ENCODE peak calls at places on chromosomes 13 and 19, in five cellular contexts. S is suprapubic skin, T is esophagus muscularis mucosa, V is body of pancreas, N is psoas muscle. P is an unnamed sample. For H3K27me3, the result is how much of the 10 kb centered on the place peaks cover.

GRCh38 chr19:13099073-13099999 is 3.3 kb downstream of the LYL1 start:
- DNase-seq in T (no peak), V (peak), N (peak), S (no peak), P (peak)

GRCh38 chr19:7973883-7974282 is 30.4 kb upstream of the TIMM44 start:
- DNase-seq in T (no peak), V (no peak), N (peak), S (no peak), P (no peak)

GRCh38 chr13:85661639-85662038 is 137.6 kb downstream of the SLITRK6 start:
- DNase-seq in S (no peak), V (no peak), T (no peak), N (no peak), P (no peak)

GRCh38 chr13:101144808-101145419 is 271.4 kb downstream of the NALCN start:
- DNase-seq in S (no peak), V (no peak), N (no peak), T (no peak), P (peak)

GRCh38 chr19:52191374-52191773 is 1.5 kb downstream of the PPP2R1A start:
- DNase-seq in N (no peak), T (no peak), V (peak), S (no peak), P (no peak)

GRCh38 chr13:86792153-86792651 is 879.0 kb upstream of the SLITRK5 start:
- DNase-seq in T (no peak), S (peak), N (no peak), V (no peak), P (no peak)

GRCh38 chr19:42295831-42296525 is 6.0 kb upstream of the PRR19 start:
- DNase-seq in S (peak), N (peak), T (peak), V (peak), P (peak)

GRCh38 chr13:47092202-47092601 is 195.3 kb upstream of the HTR2A start:
- DNase-seq in S (no peak), N (no peak), V (no peak), T (no peak), P (no peak)

DNA sequence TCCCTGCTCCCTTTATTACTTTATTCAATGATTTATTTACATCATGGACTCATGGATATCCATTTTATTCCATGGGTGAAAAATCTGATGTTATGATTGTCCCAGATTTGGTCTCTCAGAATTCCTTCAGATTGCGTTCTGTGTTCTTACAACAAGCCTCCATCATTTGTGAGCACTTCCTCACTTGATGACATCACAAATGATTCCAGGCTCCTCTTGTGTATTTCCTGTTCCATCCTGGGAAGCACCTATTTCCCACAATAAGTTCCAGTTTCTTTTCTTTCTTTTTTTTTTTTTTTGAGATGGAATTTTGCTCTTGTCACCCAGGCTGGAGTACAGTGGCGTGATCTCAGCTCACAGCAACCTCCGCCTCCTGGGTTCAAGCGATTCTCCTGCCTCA is 6.7 kb downstream of the ACP7 start:
- DNase-seq in N (no peak), V (no peak), S (no peak), T (no peak), P (no peak)
- H3K27me3 ChIP-seq in N (under half), V (under half), S (under half), T (under half), P (under half)

GRCh38 chr13:89568276-89568675 is 1779.2 kb upstream of the MIR17HG start:
- DNase-seq in S (no peak), V (no peak), T (no peak), N (no peak), P (peak)
- H3K27me3 ChIP-seq in S (under half), V (under half), T (under half), N (under half), P (under half)

GRCh38 chr19:4277051-4277700 is 1.9 kb upstream of the SHD start:
- DNase-seq in V (no peak), N (no peak), T (no peak), S (no peak), P (no peak)
- H3K27me3 ChIP-seq in V (under half), N (under half), T (under half), S (half or more), P (under half)

GRCh38 chr19:50203281-50204080 is at the start of gene MYH14:
- DNase-seq in V (peak), T (peak), N (peak), S (peak), P (no peak)

GRCh38 chr19:50202962-50203280 is 501 bp upstream of the MYH14 start:
- DNase-seq in N (no peak), S (no peak), T (no peak), V (no peak), P (no peak)

GRCh38 chr19:50204811-50205675 is 1.6 kb downstream of the MYH14 start:
- DNase-seq in T (no peak), S (peak), N (peak), V (peak), P (no peak)

GRCh38 chr19:50204081-50204428 is 633 bp downstream of the MYH14 start:
- DNase-seq in N (no peak), T (no peak), S (no peak), V (no peak), P (no peak)

GRCh38 chr19:50202399-50202798 is 1.0 kb upstream of the MYH14 start:
- DNase-seq in N (no peak), S (no peak), T (no peak), V (no peak), P (no peak)
- H3K27me3 ChIP-seq in N (under half), S (under half), T (under half), V (under half), P (under half)

DNA sequence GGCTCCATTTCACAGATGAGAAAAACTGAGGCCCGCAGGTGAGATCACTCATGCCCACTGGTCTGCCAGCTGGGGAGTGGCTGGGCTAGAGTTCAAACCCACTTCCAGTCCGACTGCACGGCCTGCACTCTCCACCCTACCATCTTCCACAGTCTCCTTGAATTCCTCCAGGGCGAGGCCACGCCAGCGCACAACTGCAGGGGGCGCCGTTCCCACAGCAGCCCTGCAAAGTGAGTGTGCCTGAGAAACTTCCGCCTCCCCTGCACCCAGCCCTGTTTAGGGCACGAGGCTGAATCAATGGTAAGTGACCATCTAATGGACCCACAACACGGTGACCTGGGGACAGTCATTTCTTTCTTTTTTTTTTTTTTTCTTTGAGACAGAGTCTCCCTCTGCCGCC is 829 bp upstream of the ATCAY start:
- DNase-seq in T (no peak), V (no peak), S (no peak), N (no peak), P (no peak)
- H3K27me3 ChIP-seq in T (under half), V (under half), S (half or more), N (under half), P (under half)

DNA sequence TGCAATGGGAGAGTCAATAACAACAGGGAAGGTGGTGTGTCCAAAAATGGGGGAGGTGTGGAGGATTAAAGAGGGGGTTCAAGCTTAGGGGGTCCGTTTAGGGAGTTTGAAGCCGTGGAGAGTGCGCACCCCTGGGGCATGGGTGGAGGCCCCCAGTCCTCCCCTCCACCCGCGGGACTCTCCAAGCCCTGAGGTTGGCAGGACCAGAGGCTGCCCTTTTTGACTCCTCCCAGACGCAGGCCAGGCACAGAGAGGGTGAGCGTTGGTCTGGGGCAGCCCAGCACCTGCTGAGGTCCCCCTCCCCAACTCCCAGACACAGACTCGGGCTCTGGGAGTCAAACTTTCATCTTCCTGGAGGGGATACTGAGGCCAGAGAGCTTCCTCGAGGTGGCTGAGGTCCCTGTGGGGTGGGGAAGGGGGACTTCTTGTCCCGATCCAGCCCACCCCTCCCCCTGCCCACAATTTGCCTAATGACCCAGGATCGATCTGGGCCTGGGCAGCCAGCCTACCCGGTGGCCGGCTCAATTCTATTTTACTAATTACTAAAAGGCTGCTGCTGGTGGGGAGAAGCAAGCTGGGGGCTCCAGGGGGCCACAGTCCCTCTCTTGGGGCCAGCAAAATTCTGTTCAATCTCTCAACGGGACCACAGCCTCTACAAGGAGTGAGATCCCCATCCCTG is 2.8 kb upstream of the ONECUT3 start:
- DNase-seq in V (no peak), N (no peak), S (no peak), T (no peak), P (no peak)
- H3K27me3 ChIP-seq in V (half or more), N (under half), S (half or more), T (half or more), P (under half)

GRCh38 chr19:50329146-50329925 is at the start of gene KCNC3:
- DNase-seq in S (peak), N (peak), V (peak), T (peak), P (peak)
- H3K27me3 ChIP-seq in S (half or more), N (under half), V (under half), T (half or more), P (under half)

GRCh38 chr13:35279500-35279899 is 197.0 kb downstream of the MAB21L1 start:
- DNase-seq in S (no peak), T (no peak), N (no peak), V (no peak), P (no peak)
- H3K27me3 ChIP-seq in S (under half), T (under half), N (under half), V (under half), P (under half)